ENCODE peak calls at places on chromosomes 3 and 15, in eight cellular contexts. R is ovary, M is sigmoid colon, E is fibroblast of lung, V is left ventricle myocardium inferior, F is aorta, X is IMR-90, Q is colonic mucosa. S is an unnamed sample. For H3K4me1 and H3K9me3, the result is how much of the 10 kb centered on the place peaks cover.

GRCh38 chr3:125140817-125141595 is 71.5 kb downstream of the SLC12A8 start:
- DNase-seq in R (peak), Q (no peak), E (peak), M (no peak), X (no peak), F (no peak), V (no peak), S (no peak)

GRCh38 chr3:66642484-66642883 is 141.7 kb upstream of the LRIG1 start:
- DNase-seq in F (no peak), M (no peak), X (no peak), V (no peak), Q (no peak), R (no peak), E (no peak), S (no peak)

GRCh38 chr3:13580256-13581023 is 31.5 kb downstream of the FBLN2 start:
- DNase-seq in V (no peak), X (no peak), E (peak), R (no peak), Q (no peak), F (no peak), M (peak), S (no peak)

GRCh38 chr3:148971819-148972218 is 19.5 kb upstream of the GYG1 start:
- DNase-seq in E (peak), V (no peak), F (peak), R (peak), M (peak), X (peak), Q (no peak), S (no peak)

GRCh38 chr3:143811602-143812001 is 36.7 kb downstream of the SLC9A9 start:
- DNase-seq in F (peak), Q (peak), R (no peak), M (peak), X (no peak), E (no peak), V (peak), S (no peak)

GRCh38 chr3:158330820-158331219 is 220.9 kb downstream of the RSRC1 start:
- DNase-seq in E (peak), F (no peak), M (no peak), R (no peak), X (peak), Q (no peak), V (no peak), S (no peak)

GRCh38 chr15:62549345-62549970 is 384.4 kb upstream of the C2CD4B start:
- DNase-seq in R (no peak), F (no peak), E (no peak), V (no peak), M (no peak), X (peak), Q (no peak), S (peak)

GRCh38 chr15:28948036-28948435 is 62.3 kb downstream of the APBA2 start:
- DNase-seq in E (no peak), Q (no peak), V (no peak), F (no peak), R (no peak), X (no peak), M (peak), S (no peak)

GRCh38 chr3:14430706-14431470 is 28.5 kb downstream of the SLC6A6 start:
- DNase-seq in F (no peak), M (no peak), X (no peak), R (no peak), Q (no peak), E (no peak), V (no peak), S (no peak)

GRCh38 chr3:65479118-65479517 is 559.6 kb downstream of the MAGI1 start:
- DNase-seq in F (no peak), X (no peak), V (no peak), E (no peak), R (no peak), M (no peak), Q (no peak), S (no peak)

GRCh38 chr3:146187334-146187950 is 26.5 kb upstream of the PLOD2 start:
- DNase-seq in R (no peak), M (no peak), X (peak), V (no peak), F (no peak), E (peak), Q (peak), S (peak)

DNA sequence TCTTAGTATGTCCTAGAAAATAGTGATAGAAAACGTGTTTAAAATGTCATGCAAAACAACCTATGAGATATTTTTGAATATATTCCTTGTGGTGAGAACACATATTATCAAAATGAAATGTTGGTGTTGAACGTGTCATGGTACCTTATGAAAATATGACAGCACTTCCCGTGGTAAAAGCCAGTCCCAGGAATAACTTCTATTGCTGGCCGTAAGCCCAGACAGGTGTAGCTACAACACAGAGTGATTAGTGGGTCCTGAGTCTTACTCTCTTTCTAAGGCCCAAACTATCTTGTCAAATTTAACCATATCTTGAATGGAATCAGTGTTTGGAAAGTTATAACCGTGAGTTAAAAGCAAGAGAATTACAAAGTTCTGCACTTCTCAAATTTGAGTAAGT is 24.1 kb downstream of the RARB start:
- DNase-seq in M (no peak), Q (no peak), V (no peak), E (no peak), F (no peak), X (no peak), R (no peak), S (no peak)
- H3K4me1 ChIP-seq in M (half or more), Q (under half), V (half or more), E (under half), F (under half), X (under half), R (under half), S (under half)

GRCh38 chr3:21041621-21042020 is 709.4 kb downstream of the ZNF385D start:
- DNase-seq in F (no peak), Q (no peak), V (no peak), E (peak), M (no peak), R (no peak), X (no peak), S (no peak)

GRCh38 chr3:21043139-21043538 is 707.9 kb downstream of the ZNF385D start:
- DNase-seq in E (no peak), F (no peak), V (no peak), R (no peak), X (no peak), Q (no peak), M (no peak), S (no peak)

GRCh38 chr3:21036888-21037287 is 714.1 kb downstream of the ZNF385D start:
- DNase-seq in X (no peak), E (no peak), F (no peak), R (no peak), Q (no peak), M (no peak), V (no peak), S (no peak)

GRCh38 chr3:21042184-21042583 is 708.8 kb downstream of the ZNF385D start:
- DNase-seq in M (no peak), V (no peak), X (no peak), R (no peak), F (no peak), Q (no peak), E (no peak), S (no peak)
- H3K9me3 ChIP-seq in M (under half), V (under half), X (under half), R (under half), F (under half), Q (under half), E (under half), S (under half)

DNA sequence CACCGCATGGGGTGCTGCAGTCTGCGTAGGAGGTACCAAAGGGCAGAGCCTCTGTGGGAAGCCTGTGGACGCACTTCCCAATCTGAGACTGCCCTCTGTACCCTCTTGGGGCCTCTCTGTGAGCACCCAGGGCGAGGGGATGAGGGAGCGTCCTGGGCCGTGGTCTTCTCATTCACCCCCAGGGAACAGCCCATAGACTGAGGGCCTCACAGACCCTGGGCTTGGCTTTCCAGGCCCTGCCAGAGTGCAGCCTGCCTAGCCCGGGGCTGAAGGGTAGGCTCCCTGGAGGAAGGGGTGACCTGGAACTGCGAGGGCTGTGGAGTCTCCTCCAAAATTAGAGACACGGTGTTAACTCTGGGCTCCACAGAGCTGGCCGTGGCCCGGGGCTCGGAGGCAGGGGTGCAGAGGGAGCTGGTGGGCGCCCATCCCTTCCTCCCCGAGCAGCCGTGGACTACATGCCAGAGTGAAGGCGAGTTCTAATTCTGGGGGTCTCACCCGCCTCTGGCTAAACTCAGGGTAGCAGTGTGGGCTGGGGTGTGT is 468 bp upstream of the SPTBN5 start:
- DNase-seq in M (no peak), Q (no peak), X (no peak), E (no peak), V (no peak), R (no peak), F (no peak), S (no peak)
- H3K4me3 ChIP-seq in M (no peak), Q (no peak), X (no peak), E (no peak), V (peak), R (no peak), F (no peak), S (no peak)

DNA sequence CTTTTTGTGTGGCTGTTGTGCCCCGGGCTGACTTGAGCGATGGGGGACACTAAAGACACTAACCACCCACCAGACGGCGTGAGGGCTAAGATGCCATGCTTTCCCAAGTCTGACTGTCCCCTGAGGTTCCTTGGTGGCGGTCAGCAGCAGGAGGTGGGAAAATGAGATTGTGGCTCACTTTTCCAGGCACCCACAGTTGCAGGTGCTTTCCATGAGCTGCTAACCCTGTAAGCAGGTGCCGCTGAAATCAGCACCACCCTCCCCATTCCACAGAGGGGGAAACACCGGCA is 17.7 kb downstream of the PRR23E start:
- DNase-seq in Q (peak), R (no peak), V (no peak), X (no peak), E (no peak), F (no peak), M (no peak), S (no peak)
- H3K4me1 ChIP-seq in Q (under half), R (under half), V (under half), X (under half), E (under half), F (under half), M (under half), S (under half)

GRCh38 chr15:20659265-20659664 is 117.7 kb upstream of the GOLGA6L6 start:
- DNase-seq in F (peak), Q (no peak), R (no peak), E (no peak), V (no peak), M (no peak), X (no peak), S (no peak)
- H3K9me3 ChIP-seq in F (under half), Q (under half), R (under half), E (under half), V (under half), M (under half), X (under half), S (under half)

DNA sequence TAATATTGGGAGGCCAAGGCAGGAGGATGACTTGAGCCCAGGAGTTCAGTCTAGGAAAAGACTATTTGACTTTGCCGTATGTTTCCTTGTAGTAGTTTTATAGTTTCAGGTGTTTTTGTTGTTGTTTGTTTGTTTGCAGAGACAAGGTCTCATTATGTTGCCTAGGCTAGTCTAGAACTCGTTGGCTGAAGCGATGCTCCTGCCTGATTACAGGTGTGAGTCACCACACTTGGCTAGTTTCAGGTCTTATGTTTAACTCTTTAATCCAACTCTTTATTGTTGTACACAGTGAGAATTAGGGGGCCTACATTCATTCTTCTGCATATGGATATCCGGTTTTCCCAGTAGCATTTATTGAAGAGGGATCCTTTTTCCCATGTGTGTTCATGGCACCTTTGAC is 32.0 kb downstream of the FAIM start:
- DNase-seq in V (no peak), Q (no peak), F (no peak), E (peak), R (no peak), X (no peak), M (no peak), S (no peak)
- H3K4me3 ChIP-seq in V (no peak), Q (no peak), F (no peak), E (no peak), R (no peak), X (no peak), M (no peak), S (no peak)

DNA sequence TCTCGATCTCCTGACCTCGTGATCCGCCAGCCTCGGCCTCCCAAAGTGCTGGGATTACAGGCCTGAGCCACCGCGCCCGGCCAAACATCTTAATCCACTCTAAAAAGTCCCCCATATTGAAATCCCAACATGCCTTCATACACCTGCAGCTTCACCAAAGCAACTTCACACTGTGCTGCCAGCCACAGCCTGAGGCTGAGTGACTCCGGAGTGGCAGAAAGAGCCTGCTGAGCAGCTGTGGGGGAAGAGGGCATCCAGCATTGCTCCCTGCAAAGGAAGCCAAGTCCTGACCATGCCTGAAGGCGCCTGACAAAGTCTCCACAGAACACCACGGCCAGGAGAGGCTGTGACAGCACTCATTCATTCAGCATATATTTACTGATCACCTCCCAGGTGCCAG is 21.6 kb upstream of the VGLL4 start:
- DNase-seq in F (no peak), V (no peak), R (no peak), E (no peak), M (no peak), Q (no peak), X (no peak), S (no peak)
- H3K4me1 ChIP-seq in F (under half), V (under half), R (under half), E (under half), M (under half), Q (under half), X (under half), S (under half)

DNA sequence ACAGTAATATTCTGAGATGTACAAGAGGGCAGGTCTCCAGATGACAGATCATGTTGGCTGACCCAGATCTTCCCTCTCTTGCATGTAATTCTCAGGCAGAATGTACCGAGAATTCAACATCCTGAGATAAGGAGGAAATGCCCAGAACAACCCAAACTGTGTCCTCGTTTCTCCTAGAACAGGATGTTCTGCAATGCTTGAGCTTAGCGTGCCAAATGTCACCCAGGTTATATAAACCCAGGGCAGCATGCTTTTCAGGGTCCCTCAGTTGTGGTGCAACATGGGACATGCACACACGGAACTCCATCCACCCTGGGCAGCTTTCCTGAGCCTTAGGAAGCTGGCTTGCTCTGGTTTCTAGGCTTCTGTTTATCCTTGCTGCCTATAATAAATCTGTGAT is 102.1 kb upstream of the CMC1 start:
- DNase-seq in E (no peak), M (no peak), Q (no peak), F (no peak), V (peak), X (no peak), R (peak), S (no peak)
- H3K9me3 ChIP-seq in E (under half), M (under half), Q (under half), F (under half), V (under half), X (under half), R (under half), S (under half)

DNA sequence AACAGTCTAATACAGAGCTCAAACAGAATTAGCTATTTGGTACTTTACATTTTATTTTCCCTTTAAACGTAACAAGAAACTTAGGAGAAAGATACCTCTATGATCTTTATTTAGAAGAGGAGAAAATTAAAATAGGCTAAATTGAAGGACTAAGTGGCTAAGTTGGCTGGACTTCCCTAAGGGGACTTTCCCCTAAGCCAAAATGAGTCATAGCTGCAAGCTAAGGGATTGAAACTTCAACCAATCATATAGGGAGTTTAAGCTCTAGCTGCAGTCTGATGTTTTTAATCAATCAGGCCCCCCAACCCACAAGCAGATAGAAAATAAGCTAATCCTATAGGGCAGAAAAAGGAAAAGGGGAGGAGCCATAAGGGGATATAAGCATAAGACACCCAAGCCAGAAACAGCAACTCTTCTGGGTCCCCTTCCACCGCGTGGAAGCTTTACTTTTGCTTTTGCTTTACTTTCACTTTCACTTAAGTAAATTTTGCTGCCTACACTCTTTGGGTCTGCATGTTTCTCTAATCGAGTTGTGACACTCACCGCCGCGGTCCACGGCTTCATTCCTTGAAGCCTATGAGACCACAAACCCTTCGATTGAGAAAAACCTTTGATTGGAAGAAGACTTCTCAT is 1108.5 kb upstream of the EPHA6 start:
- DNase-seq in V (no peak), E (no peak), R (no peak), Q (no peak), X (no peak), F (no peak), M (no peak), S (no peak)
- H3K4me3 ChIP-seq in V (peak), E (no peak), R (no peak), Q (no peak), X (no peak), F (no peak), M (no peak), S (no peak)

GRCh38 chr3:59970384-59970783 is 920.6 kb upstream of the CFAP20DC start:
- DNase-seq in R (no peak), Q (no peak), V (no peak), X (no peak), F (no peak), M (no peak), E (no peak), S (no peak)
- H3K4me1 ChIP-seq in R (under half), Q (under half), V (under half), X (under half), F (under half), M (under half), E (under half), S (under half)